ENCODE peak calls at places on chromosomes 7 and 10, in four cellular contexts. H, T, W and X are unnamed samples.

GRCh38 chr7:69962077-69962855 is 364.0 kb downstream of the AUTS2 start:
- DNase-seq in T (peak), H (no peak), W (no peak), X (no peak)

GRCh38 chr10:112137381-112137987 is 46.1 kb downstream of the GPAM start:
- DNase-seq in H (peak), W (peak), T (peak), X (no peak)

GRCh38 chr7:88401009-88401623 is 94.4 kb upstream of the STEAP4 start:
- DNase-seq in W (no peak), T (peak), H (no peak), X (no peak)

GRCh38 chr10:101285519-101286070 is 56.3 kb upstream of the LBX1 start:
- DNase-seq in H (no peak), W (no peak), T (peak), X (no peak)

GRCh38 chr7:145009866-145010265 is 174.0 kb upstream of the TPK1 start:
- DNase-seq in T (no peak), W (no peak), H (no peak), X (no peak)

GRCh38 chr7:136953386-136953785 is 84.9 kb downstream of the CHRM2 start:
- DNase-seq in W (no peak), H (no peak), T (no peak), X (no peak)

GRCh38 chr7:71868797-71869196 is 543.3 kb downstream of the CALN1 start:
- DNase-seq in W (no peak), H (no peak), T (no peak), X (no peak)

GRCh38 chr7:44067064-44067951 is 1.9 kb upstream of the PGAM2 start:
- DNase-seq in W (no peak), T (peak), H (no peak), X (no peak)

GRCh38 chr7:134058521-134058920 is 68.6 kb upstream of the LRGUK start:
- DNase-seq in W (no peak), H (no peak), T (no peak), X (no peak)

GRCh38 chr10:31020128-31020527 is 11.5 kb downstream of the ZNF438 start:
- DNase-seq in H (no peak), T (no peak), W (no peak), X (no peak)

GRCh38 chr10:96614515-96614914 is 27.7 kb upstream of the TM9SF3 start:
- DNase-seq in W (no peak), T (peak), H (no peak), X (no peak)

GRCh38 chr10:75276029-75276872 is 40.5 kb upstream of the COMTD1 start:
- DNase-seq in T (no peak), H (no peak), W (no peak), X (no peak)

GRCh38 chr7:96308950-96309263 is 13.0 kb downstream of the SLC25A13 start:
- DNase-seq in W (no peak), H (no peak), T (no peak), X (no peak)

GRCh38 chr10:126185666-126186447 is 202.4 kb downstream of the ADAM12 start:
- DNase-seq in H (no peak), T (no peak), W (no peak), X (no peak)

GRCh38 chr10:79078367-79079073 is 9.8 kb downstream of the ZMIZ1 start:
- DNase-seq in H (no peak), W (no peak), T (no peak), X (no peak)

GRCh38 chr7:23315366-23315765 is 16.2 kb downstream of the MALSU1 start:
- DNase-seq in T (no peak), W (no peak), H (no peak), X (no peak)

GRCh38 chr7:50730459-50731400 is 52.0 kb downstream of the GRB10 start:
- DNase-seq in W (no peak), T (peak), H (no peak), X (no peak)